ENCODE peak calls at places on chromosomes 2 and 18, in five cellular contexts. J is nephron progenitor cell, M is pons, H is nucleus accumbens, E is left ventricle myocardium inferior. I is an unnamed sample.

GRCh38 chr2:122935506-122935905 is 1089.6 kb upstream of the CNTNAP5 start:
- DNase-seq in J (no peak), M (no peak), H (no peak), E (no peak), I (no peak)

GRCh38 chr2:55033076-55033742 is 17.0 kb downstream of the RTN4 start:
- DNase-seq in J (no peak), M (no peak), H (no peak), E (no peak), I (no peak)

GRCh38 chr2:164114937-164115336 is 379.1 kb upstream of the FIGN start:
- DNase-seq in J (no peak), M (no peak), H (no peak), E (no peak), I (no peak)

GRCh38 chr2:136327162-136327852 is 209.4 kb upstream of the CXCR4 start:
- DNase-seq in J (no peak), M (peak), H (no peak), E (no peak), I (peak)

GRCh38 chr2:28348149-28348567 is 44.5 kb upstream of the FOSL2 start:
- DNase-seq in J (no peak), M (no peak), H (no peak), E (no peak), I (no peak)

GRCh38 chr2:156615836-156616322 is 179.7 kb downstream of the GPD2 start:
- DNase-seq in J (no peak), M (no peak), H (no peak), E (no peak), I (no peak)

GRCh38 chr18:30687501-30687900 is 355.0 kb downstream of the DSC3 start:
- DNase-seq in J (no peak), M (no peak), H (no peak), E (no peak), I (no peak)

GRCh38 chr2:24466871-24467870 is 23.9 kb upstream of the NCOA1 start:
- DNase-seq in J (no peak), M (no peak), H (no peak), E (no peak), I (no peak)

GRCh38 chr18:58632557-58632956 is 3.7 kb upstream of the ALPK2 start:
- DNase-seq in J (no peak), M (no peak), H (peak), E (peak), I (no peak)

GRCh38 chr2:9739508-9739907 is 103.8 kb upstream of the TAF1B start:
- DNase-seq in J (no peak), M (no peak), H (no peak), E (peak), I (no peak)

GRCh38 chr2:200252661-200253067 is 53.8 kb upstream of the SPATS2L start:
- DNase-seq in J (no peak), M (no peak), H (no peak), E (no peak), I (no peak)